ENCODE peak calls at places on chromosomes 4 and X, in six cellular contexts. A is GM10248; U is activated CD4-positive, alpha-beta T cell treated with anti-CD3 and anti-CD28 coated beads, Interleukin-2, amount 50 U/mL, for 4 hours; L is T-helper 9 cell; P is HTR-8/SVneo; Q is A549. Z is an unnamed sample.

GRCh38 chr4:5746829-5747745 is 36.1 kb downstream of the EVC start:
- DNase-seq in P (no peak), Q (no peak), U (no peak), L (no peak), A (no peak), Z (no peak)

GRCh38 chrX:107117993-107118321 is 665 bp downstream of the RBM41 start:
- DNase-seq in A (peak), Q (no peak), P (no peak), U (no peak), L (no peak), Z (no peak)

GRCh38 chr4:19224820-19225219 is 1026.9 kb upstream of the SLIT2 start:
- DNase-seq in P (no peak), L (no peak), U (no peak), Q (peak), A (peak), Z (no peak)

GRCh38 chr4:93317571-93317970 is 511.0 kb upstream of the ATOH1 start:
- DNase-seq in A (no peak), U (no peak), P (no peak), L (no peak), Q (no peak), Z (no peak)

GRCh38 chr4:120290553-120290952 is 223.9 kb upstream of the MAD2L1 start:
- DNase-seq in U (no peak), L (no peak), Q (no peak), P (no peak), A (no peak), Z (no peak)

GRCh38 chrX:107537815-107538214 is 88.4 kb downstream of the FRMPD3 start:
- DNase-seq in L (peak), P (no peak), U (peak), A (peak), Q (peak), Z (peak)

GRCh38 chr4:147994491-147995385 is 262.9 kb downstream of the ARHGAP10 start:
- DNase-seq in P (no peak), Q (no peak), L (no peak), U (no peak), A (no peak), Z (no peak)

GRCh38 chr4:159540038-159540437 is 437.2 kb downstream of the RAPGEF2 start:
- DNase-seq in A (no peak), Q (no peak), U (no peak), L (no peak), P (no peak), Z (no peak)

Z was measured in stimulated activated naive CD8-positive, alpha-beta T cell treated with anti-CD3 and anti-CD28 coated beads, Interleukin-15, amount 100 ng/mL, for 72 hours.